ENCODE peak calls at places on chromosomes 12 and 14, in four cellular contexts. M is aorta, I is suprapubic skin, L is IMR-90. D is an unnamed sample.

GRCh38 chr14:63852817-63853730 is at the start of gene SYNE2:
- DNase-seq in M (peak; percentile 82), L (peak; percentile 65), I (peak; percentile 81), D (peak; percentile 84)

GRCh38 chr12:91982946-91983345 is 162.7 kb downstream of the BTG1 start:
- DNase-seq in L (peak; percentile 59), I (no peak), M (no peak), D (no peak)

GRCh38 chr14:100419856-100420255 is 96.7 kb downstream of the SLC25A47 start:
- DNase-seq in L (no peak), M (no peak), I (no peak), D (no peak)

GRCh38 chr12:52924764-52925716 is 20.2 kb upstream of the KRT8 start:
- DNase-seq in M (no peak), I (no peak), L (peak; percentile 93), D (no peak)

GRCh38 chr14:101009531-101009930 is 106.0 kb upstream of the RTL1 start:
- DNase-seq in L (no peak), I (peak; percentile 39), M (no peak), D (no peak)

GRCh38 chr14:51963164-51963733 is 26.1 kb upstream of the RTRAF start:
- DNase-seq in L (peak; percentile 53), I (no peak), M (no peak), D (no peak)

GRCh38 chr12:113163030-113163360 is 13.5 kb downstream of the CFAP73 start:
- DNase-seq in M (no peak), I (no peak), L (no peak), D (no peak)

GRCh38 chr12:11446372-11446771 is 51.0 kb upstream of the PRB2 start:
- DNase-seq in I (no peak), L (no peak), M (no peak), D (no peak)

GRCh38 chr12:96143827-96144226 is 50.3 kb upstream of the ELK3 start:
- DNase-seq in M (no peak), L (no peak), I (no peak), D (no peak)

GRCh38 chr14:20327005-20327869 is 5.8 kb downstream of the CCNB1IP1 start:
- DNase-seq in I (no peak), M (no peak), L (peak; percentile 72), D (no peak)

GRCh38 chr12:92185052-92185451 is 39.4 kb upstream of the BTG1 start:
- DNase-seq in L (no peak), M (no peak), I (no peak), D (no peak)

DNA sequence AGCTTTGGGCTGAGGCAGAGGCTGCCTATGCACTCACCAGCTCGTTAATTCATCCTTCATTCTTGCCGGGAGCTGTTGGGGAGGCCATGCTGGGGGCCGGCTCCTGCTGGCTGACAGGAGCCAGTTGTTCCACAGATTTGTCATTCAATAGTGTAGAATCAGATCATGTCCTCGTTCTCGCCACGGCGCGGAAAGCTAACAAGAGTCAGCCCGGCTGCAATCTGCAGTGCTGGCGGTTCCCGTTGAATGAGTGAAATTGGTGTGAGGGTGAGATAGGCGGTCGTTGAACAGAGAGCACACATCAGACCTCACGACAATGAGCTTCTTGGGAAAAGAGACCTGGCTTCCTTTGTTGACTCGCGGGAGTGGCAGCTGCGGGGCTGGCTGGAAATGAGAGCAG is 57.5 kb downstream of the KIF26A start:
- DNase-seq in L (no peak), I (no peak), M (no peak), D (no peak)
- H3K9me3 ChIP-seq in L (peaks cover 46% of the 10 kb centered on the region), I (no peaks in the 10 kb centered on the region), M (no peaks in the 10 kb centered on the region), D (no peaks in the 10 kb centered on the region)

DNA sequence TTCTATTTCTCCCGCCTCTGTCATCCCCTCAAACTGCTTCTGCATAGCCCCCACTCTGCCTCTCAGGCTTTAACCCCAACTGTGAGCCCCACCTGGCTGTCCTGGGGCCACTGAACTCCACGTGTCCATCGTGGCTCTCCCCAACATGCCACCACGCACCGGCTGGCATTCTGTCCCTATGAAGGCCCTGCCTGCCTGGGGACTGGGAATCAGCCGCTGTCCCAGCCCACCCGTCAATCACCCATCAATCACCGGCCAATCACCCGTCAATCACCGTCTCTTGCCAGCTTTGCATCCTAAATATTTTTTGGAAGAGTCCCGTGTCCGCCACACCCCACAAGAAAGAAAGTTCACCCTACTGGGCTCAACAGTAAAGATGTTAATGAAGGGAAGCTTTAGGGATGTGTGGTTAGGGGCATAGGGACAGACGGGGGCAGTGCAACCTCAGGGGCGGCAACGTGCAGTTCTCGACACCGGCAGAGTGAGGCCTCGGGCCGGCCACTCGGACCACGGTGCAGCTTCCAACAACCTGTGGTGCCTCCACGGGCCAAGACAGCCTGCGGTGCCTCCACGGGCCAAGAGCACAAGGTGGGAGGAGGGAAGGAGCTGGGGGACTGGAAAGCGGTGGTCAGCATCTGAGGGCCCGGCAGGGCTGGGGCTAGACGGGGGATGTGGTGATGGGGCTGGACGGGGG is 85.6 kb downstream of the GALNT9 start:
- DNase-seq in M (peak; percentile 41), L (no peak), I (no peak), D (no peak)
- H3K4me1 ChIP-seq in M (no peaks in the 10 kb centered on the region), L (no peaks in the 10 kb centered on the region), I (no peaks in the 10 kb centered on the region), D (no peaks in the 10 kb centered on the region)

GRCh38 chr14:105881021-105881930 is 354.9 kb downstream of the TMEM121 start:
- DNase-seq in L (no peak), I (peak; percentile 48), M (peak; percentile 32), D (no peak)
- H3K9me3 ChIP-seq in L (peaks cover 52% of the 10 kb centered on the region), I (no peaks in the 10 kb centered on the region), M (no peaks in the 10 kb centered on the region), D (no peaks in the 10 kb centered on the region)

GRCh38 chr14:60756847-60757246 is 22.3 kb downstream of the MNAT1 start:
- DNase-seq in L (peak; percentile 44), I (no peak), M (no peak), D (no peak)
- H3K4me1 ChIP-seq in L (peaks cover 13% of the 10 kb centered on the region), I (peaks cover 12% of the 10 kb centered on the region), M (no peaks in the 10 kb centered on the region), D (no peaks in the 10 kb centered on the region)

GRCh38 chr14:106207316-106207715 is 680.9 kb downstream of the TMEM121 start:
- DNase-seq in I (no peak), M (no peak), L (no peak), D (no peak)

GRCh38 chr14:106209745-106210144 is 683.4 kb downstream of the TMEM121 start:
- DNase-seq in M (no peak), I (no peak), L (no peak), D (no peak)

GRCh38 chr14:106210650-106211049 is 684.3 kb downstream of the TMEM121 start:
- DNase-seq in I (no peak), L (no peak), M (no peak), D (no peak)

GRCh38 chr14:106211489-106211888 is 685.1 kb downstream of the TMEM121 start:
- DNase-seq in L (no peak), I (no peak), M (no peak), D (no peak)

DNA sequence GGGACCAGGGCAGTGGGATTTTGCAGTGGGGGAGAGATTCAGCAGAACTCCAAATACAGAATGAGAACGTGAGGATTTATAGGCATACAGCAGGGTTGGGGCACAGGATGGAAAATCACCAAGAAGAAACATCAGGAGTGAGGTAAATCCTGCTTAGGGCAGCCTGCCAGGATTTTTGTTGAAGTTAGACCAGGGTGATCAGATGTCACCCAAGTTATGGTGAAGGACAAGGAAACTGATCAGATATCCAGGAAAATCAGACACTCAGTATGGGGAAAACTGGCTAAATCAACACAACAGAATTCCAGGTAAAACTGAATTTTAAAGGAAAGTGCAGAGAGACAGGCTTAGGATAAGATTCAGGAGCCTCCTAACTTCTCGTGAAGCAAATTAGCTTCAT is 682.4 kb downstream of the TMEM121 start:
- DNase-seq in L (no peak), I (no peak), M (no peak), D (no peak)
- H3K9me3 ChIP-seq in L (peaks cover 36% of the 10 kb centered on the region), I (no peaks in the 10 kb centered on the region), M (peaks cover 1% of the 10 kb centered on the region), D (no peaks in the 10 kb centered on the region)

GRCh38 chr14:22485178-22485577 is 103.8 kb downstream of the DAD1 start:
- DNase-seq in I (no peak), L (no peak), M (no peak), D (no peak)
- H3K4me1 ChIP-seq in I (peaks cover 69% of the 10 kb centered on the region), L (no peaks in the 10 kb centered on the region), M (peaks cover 2% of the 10 kb centered on the region), D (peaks cover 61% of the 10 kb centered on the region)

GRCh38 chr14:33103489-33103888 is 164.8 kb downstream of the NPAS3 start:
- DNase-seq in M (no peak), I (no peak), L (no peak), D (no peak)

GRCh38 chr14:33098016-33098415 is 159.3 kb downstream of the NPAS3 start:
- DNase-seq in L (no peak), M (no peak), I (no peak), D (no peak)

DNA sequence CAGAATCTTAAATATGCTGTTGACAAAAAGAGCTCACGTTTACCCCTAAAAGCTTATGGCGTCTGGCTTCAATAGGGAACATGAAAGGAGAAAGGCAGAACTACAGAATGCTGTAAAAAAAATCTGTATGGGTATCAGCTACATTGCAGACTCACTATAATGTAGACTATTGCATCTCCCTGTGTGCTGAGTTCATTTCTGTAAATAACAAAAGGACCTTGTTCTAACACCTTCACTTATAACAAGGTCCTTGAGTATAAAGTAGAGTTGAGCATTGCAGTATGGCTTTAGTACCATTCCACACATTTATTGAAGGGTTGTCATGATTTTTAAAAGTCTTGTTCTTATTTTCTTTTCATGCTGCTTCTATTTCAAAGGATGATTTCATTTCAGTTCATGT is 165.3 kb downstream of the NPAS3 start:
- DNase-seq in I (no peak), M (no peak), L (no peak), D (no peak)
- H3K9me3 ChIP-seq in I (no peaks in the 10 kb centered on the region), M (no peaks in the 10 kb centered on the region), L (no peaks in the 10 kb centered on the region), D (no peaks in the 10 kb centered on the region)

GRCh38 chr12:62762645-62763044 is 172.3 kb downstream of the PPM1H start:
- DNase-seq in M (no peak), L (no peak), I (no peak), D (no peak)
- H3K4me1 ChIP-seq in M (no peaks in the 10 kb centered on the region), L (peaks cover 6% of the 10 kb centered on the region), I (no peaks in the 10 kb centered on the region), D (peaks cover 22% of the 10 kb centered on the region)

DNA sequence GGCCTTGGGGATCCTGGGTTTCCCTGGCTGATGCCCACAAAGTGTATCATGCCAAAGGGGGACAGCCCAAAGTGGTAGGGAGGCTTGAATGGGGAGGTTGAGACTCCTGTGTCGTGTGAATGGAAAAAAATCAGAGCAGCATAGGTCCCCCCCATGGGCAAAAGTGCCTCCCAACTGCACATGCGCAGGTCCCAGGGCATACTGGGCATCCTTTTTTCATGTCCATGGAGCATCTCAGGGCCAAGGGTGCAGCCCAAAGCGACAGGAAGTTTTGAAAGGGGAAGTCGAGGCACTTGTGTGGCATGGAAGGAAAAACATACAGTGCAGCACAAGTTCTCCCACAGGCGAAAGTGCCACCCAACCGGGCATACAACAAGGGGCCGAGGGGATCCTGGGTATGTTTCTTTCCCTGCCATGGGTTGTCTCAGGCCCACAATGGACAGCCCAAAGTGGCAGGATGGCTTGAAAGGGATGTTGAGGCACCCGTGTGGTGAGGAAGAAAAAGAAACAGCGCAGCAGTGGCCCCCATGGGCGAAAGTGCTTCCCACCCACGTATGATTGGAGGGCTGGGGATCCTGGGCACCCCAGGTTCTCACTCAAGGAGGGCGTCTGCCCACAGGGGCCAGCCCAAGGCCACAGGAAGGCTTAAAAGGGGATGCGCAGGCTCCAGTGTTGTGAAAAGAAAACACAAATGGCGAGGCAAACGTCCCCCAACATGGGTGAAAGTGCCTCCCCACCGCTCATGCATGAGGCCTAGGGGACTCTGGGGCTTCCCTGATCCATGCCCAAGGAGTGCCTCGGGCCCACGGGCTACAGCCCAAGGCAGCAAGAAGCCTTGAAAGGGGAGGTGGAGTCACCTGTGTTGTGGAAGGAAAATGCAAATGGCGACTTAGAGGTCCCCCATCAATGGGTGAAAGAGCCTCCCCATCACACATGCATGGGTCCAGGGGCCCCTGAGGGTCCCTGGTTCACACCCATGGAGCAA is 573.7 kb downstream of the ALG10 start:
- DNase-seq in I (peak; percentile 41), L (no peak), M (peak; percentile 30), D (no peak)
- H3K9me3 ChIP-seq in I (peaks cover 55% of the 10 kb centered on the region), L (peaks cover 43% of the 10 kb centered on the region), M (peaks cover 3% of the 10 kb centered on the region), D (peaks cover 9% of the 10 kb centered on the region)

GRCh38 chr14:70114621-70115156 is 74.1 kb downstream of the SLC8A3 start:
- DNase-seq in L (no peak), I (no peak), M (no peak), D (no peak)
- H3K4me1 ChIP-seq in L (no peaks in the 10 kb centered on the region), I (no peaks in the 10 kb centered on the region), M (no peaks in the 10 kb centered on the region), D (no peaks in the 10 kb centered on the region)

D was measured in heart right ventricle.